ENCODE peak calls at places on chromosomes 11 and 22, in seven cellular contexts. I, P, Z, L, A, G and Y are unnamed samples.

GRCh38 chr11:87316491-87316890 is 278.8 kb downstream of the TMEM135 start:
- DNase-seq in I (no peak), P (no peak), Z (no peak), L (no peak), A (no peak), G (no peak), Y (no peak)

GRCh38 chr11:34052036-34052607 is 591 bp downstream of the CAPRIN1 start:
- DNase-seq in I (peak), P (no peak), Z (peak), L (no peak), A (peak), G (peak), Y (peak)

GRCh38 chr11:27926981-27927481 is 180.9 kb downstream of the KIF18A start:
- DNase-seq in I (no peak), P (peak), Z (no peak), L (peak), A (peak), G (no peak), Y (no peak)

GRCh38 chr22:41437198-41437597 is 9.4 kb downstream of the TOB2 start:
- DNase-seq in I (no peak), P (no peak), Z (no peak), L (no peak), A (no peak), G (no peak), Y (no peak)

GRCh38 chr22:45788530-45788929 is 116.9 kb downstream of the ATXN10 start:
- DNase-seq in I (no peak), P (no peak), Z (no peak), L (no peak), A (no peak), G (no peak), Y (no peak)

GRCh38 chr11:72741429-72741833 is 10.8 kb downstream of the ARAP1 start:
- DNase-seq in I (no peak), P (no peak), Z (no peak), L (no peak), A (peak), G (peak), Y (peak)

GRCh38 chr11:61004841-61005240 is 33.4 kb downstream of the CD6 start:
- DNase-seq in I (no peak), P (no peak), Z (no peak), L (no peak), A (no peak), G (no peak), Y (no peak)

GRCh38 chr11:94650756-94651155 is 83.6 kb downstream of the PIWIL4 start:
- DNase-seq in I (no peak), P (no peak), Z (peak), L (peak), A (peak), G (no peak), Y (no peak)

GRCh38 chr11:76610871-76611475 is 59.6 kb downstream of the LRRC32 start:
- DNase-seq in I (no peak), P (no peak), Z (peak), L (no peak), A (no peak), G (no peak), Y (no peak)

GRCh38 chr11:35725880-35726279 is 63.3 kb downstream of the TRIM44 start:
- DNase-seq in I (no peak), P (peak), Z (no peak), L (no peak), A (peak), G (peak), Y (no peak)

GRCh38 chr11:12963051-12963450 is 46.1 kb upstream of the RASSF10 start:
- DNase-seq in I (no peak), P (no peak), Z (no peak), L (no peak), A (no peak), G (no peak), Y (peak)

GRCh38 chr22:19691007-19691720 is 23.1 kb upstream of the SEPTIN5 start:
- DNase-seq in I (no peak), P (no peak), Z (no peak), L (no peak), A (no peak), G (peak), Y (no peak)

GRCh38 chr11:61267437-61267841 is 26.5 kb downstream of the PGA5 start:
- DNase-seq in I (no peak), P (no peak), Z (no peak), L (no peak), A (no peak), G (peak), Y (no peak)

GRCh38 chr11:75673977-75674582 is 5.2 kb upstream of the MAP6 start:
- DNase-seq in I (no peak), P (no peak), Z (no peak), L (no peak), A (peak), G (peak), Y (no peak)

GRCh38 chr11:1604181-1604580 is 4.1 kb downstream of the KRTAP5-3 start:
- DNase-seq in I (no peak), P (no peak), Z (no peak), L (no peak), A (no peak), G (no peak), Y (no peak)

GRCh38 chr11:11758603-11759196 is 83.1 kb upstream of the USP47 start:
- DNase-seq in I (no peak), P (no peak), Z (no peak), L (no peak), A (no peak), G (no peak), Y (no peak)

GRCh38 chr11:13210424-13210823 is 67.2 kb upstream of the BMAL1 start:
- DNase-seq in I (peak), P (no peak), Z (peak), L (no peak), A (peak), G (peak), Y (peak)

GRCh38 chr22:39197578-39197977 is 45.1 kb upstream of the CBX7 start:
- DNase-seq in I (no peak), P (no peak), Z (no peak), L (no peak), A (no peak), G (no peak), Y (no peak)

GRCh38 chr11:63858628-63859550 is 20.0 kb downstream of the MARK2 start:
- DNase-seq in I (no peak), P (no peak), Z (peak), L (no peak), A (peak), G (no peak), Y (no peak)

GRCh38 chr11:71580057-71581003 is 2.3 kb downstream of the KRTAP5-11 start:
- DNase-seq in I (peak), P (peak), Z (no peak), L (peak), A (peak), G (peak), Y (peak)

GRCh38 chr11:35571703-35572102 is 46.3 kb upstream of the PAMR1 start:
- DNase-seq in I (no peak), P (no peak), Z (no peak), L (no peak), A (no peak), G (no peak), Y (no peak)

GRCh38 chr11:95245038-95245437 is 14.0 kb upstream of the SESN3 start:
- DNase-seq in I (no peak), P (peak), Z (no peak), L (no peak), A (peak), G (no peak), Y (peak)

GRCh38 chr22:49592780-49593501 is 234.7 kb downstream of the BRD1 start:
- DNase-seq in I (no peak), P (no peak), Z (no peak), L (no peak), A (no peak), G (no peak), Y (no peak)

GRCh38 chr11:2217211-2218081 is 45.8 kb upstream of the TH start:
- DNase-seq in I (no peak), P (no peak), Z (peak), L (no peak), A (no peak), G (no peak), Y (no peak)

GRCh38 chr11:76339217-76339616 is 41.7 kb downstream of the THAP12 start:
- DNase-seq in I (no peak), P (no peak), Z (peak), L (peak), A (no peak), G (no peak), Y (no peak)

GRCh38 chr22:48644108-48644507 is 1183.6 kb downstream of the BRD1 start:
- DNase-seq in I (no peak), P (no peak), Z (no peak), L (no peak), A (no peak), G (no peak), Y (no peak)

GRCh38 chr11:103994111-103994510 is 42.3 kb upstream of the DDI1 start:
- DNase-seq in I (no peak), P (no peak), Z (no peak), L (no peak), A (no peak), G (no peak), Y (no peak)

GRCh38 chr11:62409831-62410230 is 9.0 kb upstream of the SCGB1A1 start:
- DNase-seq in I (no peak), P (no peak), Z (no peak), L (no peak), A (no peak), G (no peak), Y (no peak)

GRCh38 chr11:64762916-64763803 is 3.4 kb upstream of the PYGM start:
- DNase-seq in I (peak), P (no peak), Z (peak), L (no peak), A (peak), G (no peak), Y (peak)

GRCh38 chr11:69567951-69568808 is 72.8 kb upstream of the CCND1 start:
- DNase-seq in I (no peak), P (no peak), Z (no peak), L (no peak), A (no peak), G (no peak), Y (no peak)

GRCh38 chr11:119056397-119056999 is 507 bp downstream of the HYOU1 start:
- DNase-seq in I (peak), P (no peak), Z (no peak), L (no peak), A (no peak), G (no peak), Y (peak)

GRCh38 chr11:29435421-29435820 is 581.4 kb downstream of the KCNA4 start:
- DNase-seq in I (no peak), P (no peak), Z (no peak), L (no peak), A (peak), G (no peak), Y (no peak)

GRCh38 chr11:13183826-13184196 is 93.8 kb upstream of the BMAL1 start:
- DNase-seq in I (no peak), P (no peak), Z (no peak), L (no peak), A (no peak), G (no peak), Y (no peak)

GRCh38 chr11:15006139-15006759 is 34.1 kb upstream of the CALCA start:
- DNase-seq in I (no peak), P (peak), Z (no peak), L (peak), A (peak), G (peak), Y (peak)

GRCh38 chr11:18368236-18368635 is 26.1 kb upstream of the LDHA start:
- DNase-seq in I (no peak), P (no peak), Z (no peak), L (no peak), A (peak), G (no peak), Y (no peak)

GRCh38 chr22:48050836-48051235 is 1288.4 kb downstream of the TBC1D22A start:
- DNase-seq in I (no peak), P (no peak), Z (no peak), L (no peak), A (no peak), G (no peak), Y (no peak)